ENCODE peak calls at places on chromosomes 11 and 22, in seven cellular contexts. P is GM23338, G is cardiac muscle cell, F is prostate gland, A is adrenal gland, O is kidney, V is colonic mucosa. W is an unnamed sample.

GRCh38 chr11:115990004-115990447 is 485.8 kb upstream of the CADM1 start:
- DNase-seq in A (no peak), O (no peak), F (no peak), V (no peak), P (peak; percentile 81), G (peak; percentile 67), W (no peak)

GRCh38 chr22:41405588-41405987 is 23.8 kb downstream of the TEF start:
- DNase-seq in V (no peak), P (no peak), O (no peak), F (no peak), A (no peak), G (no peak), W (no peak)

GRCh38 chr11:93613432-93613831 is 48.0 kb upstream of the CEP295 start:
- DNase-seq in V (no peak), G (no peak), P (no peak), F (no peak), A (no peak), O (no peak), W (no peak)

GRCh38 chr11:46009647-46010046 is 87.2 kb downstream of the LARGE2 start:
- DNase-seq in V (no peak), A (no peak), F (no peak), O (no peak), G (peak; percentile 30), P (no peak), W (no peak)

GRCh38 chr11:118615996-118616395 is 8.6 kb downstream of the PHLDB1 start:
- DNase-seq in P (peak; percentile 70), V (no peak), G (no peak), A (no peak), F (no peak), O (peak; percentile 59), W (no peak)

GRCh38 chr11:73878771-73879170 is 2.0 kb downstream of the PAAF1 start:
- DNase-seq in F (no peak), V (no peak), A (no peak), G (no peak), O (no peak), P (no peak), W (no peak)

GRCh38 chr11:90113541-90113940 is 20.9 kb upstream of the NAALAD2 start:
- DNase-seq in V (no peak), A (no peak), O (no peak), G (no peak), F (no peak), P (peak; percentile 18), W (no peak)

GRCh38 chr22:25623310-25623734 is 58.8 kb downstream of the GRK3 start:
- DNase-seq in A (no peak), F (no peak), G (no peak), V (no peak), O (no peak), P (no peak), W (no peak)

GRCh38 chr11:115193931-115194797 is 310.1 kb downstream of the CADM1 start:
- DNase-seq in F (no peak), V (no peak), A (no peak), P (no peak), G (peak; percentile 42), O (no peak), W (no peak)

GRCh38 chr22:25650834-25651233 is 86.4 kb downstream of the GRK3 start:
- DNase-seq in V (no peak), O (no peak), F (no peak), P (no peak), A (no peak), G (no peak), W (no peak)

GRCh38 chr22:49243965-49244364 is 583.7 kb downstream of the BRD1 start:
- DNase-seq in V (no peak), P (no peak), A (no peak), F (peak; percentile 2), G (no peak), O (no peak), W (no peak)

GRCh38 chr11:12864316-12865156 is 144.6 kb upstream of the RASSF10 start:
- DNase-seq in F (peak; percentile 48), O (no peak), A (no peak), V (no peak), P (peak; percentile 99), G (peak; percentile 31), W (no peak)

GRCh38 chr22:36467042-36467810 is 14.2 kb downstream of the TXN2 start:
- DNase-seq in V (peak; percentile 55), P (no peak), O (no peak), G (peak; percentile 57), A (no peak), F (no peak), W (no peak)

GRCh38 chr11:93481279-93481678 is 61.9 kb downstream of the SMCO4 start:
- DNase-seq in P (no peak), A (no peak), F (no peak), V (peak; percentile 76), O (no peak), G (no peak), W (no peak)

GRCh38 chr11:66749091-66749490 is 20.1 kb upstream of the SPTBN2 start:
- DNase-seq in P (no peak), G (no peak), O (no peak), F (peak; percentile 94), V (no peak), A (no peak), W (no peak)

GRCh38 chr11:10709299-10710086 is 15.9 kb upstream of the IRAG1 start:
- DNase-seq in G (no peak), P (no peak), V (no peak), F (no peak), O (no peak), A (no peak), W (no peak)

GRCh38 chr22:42868751-42869251 is 11.7 kb upstream of the ARFGAP3 start:
- DNase-seq in P (no peak), V (no peak), A (peak; percentile 70), O (peak; percentile 88), G (no peak), F (peak; percentile 90), W (no peak)

GRCh38 chr11:2471048-2471803 is 26.4 kb downstream of the KCNQ1 start:
- DNase-seq in V (no peak), A (peak; percentile 13), F (no peak), O (peak; percentile 37), P (no peak), G (no peak), W (no peak)

GRCh38 chr22:41541484-41541883 is 2.8 kb downstream of the POLR3H start:
- DNase-seq in V (no peak), G (no peak), A (no peak), F (no peak), P (no peak), O (no peak), W (no peak)

GRCh38 chr11:95739526-95739925 is 50.1 kb downstream of the FAM76B start:
- DNase-seq in V (no peak), O (no peak), A (no peak), F (no peak), P (no peak), G (no peak), W (no peak)

GRCh38 chr11:126624491-126624890 is 269.0 kb downstream of the ST3GAL4 start:
- DNase-seq in A (no peak), P (no peak), O (no peak), G (no peak), V (no peak), F (no peak), W (no peak)

GRCh38 chr22:41868556-41868955 is 35.7 kb downstream of the SREBF2 start:
- DNase-seq in V (no peak), P (no peak), G (no peak), F (no peak), A (no peak), O (no peak), W (no peak)

GRCh38 chr22:39152024-39152510 is 413 bp downstream of the CBX7 start:
- DNase-seq in F (no peak), O (no peak), P (no peak), A (no peak), G (no peak), V (no peak), W (peak; percentile 48)

GRCh38 chr11:111532365-111532709 is 8.2 kb upstream of the LAYN start:
- DNase-seq in O (no peak), P (no peak), F (no peak), G (no peak), A (no peak), V (no peak), W (no peak)

GRCh38 chr11:61742391-61742790 is 10.0 kb upstream of the MYRF start:
- DNase-seq in F (no peak), O (peak; percentile 56), A (no peak), G (no peak), P (no peak), V (peak; percentile 73), W (no peak)

GRCh38 chr22:45105281-45105700 is 58.4 kb upstream of the NUP50 start:
- DNase-seq in P (no peak), O (no peak), V (no peak), A (no peak), G (no peak), F (peak; percentile 74), W (no peak)

GRCh38 chr22:38844661-38845367 is 986 bp upstream of the NPTXR start:
- DNase-seq in P (no peak), O (no peak), V (no peak), F (no peak), A (no peak), G (no peak), W (no peak)

GRCh38 chr11:86179646-86180064 is 64.9 kb upstream of the EED start:
- DNase-seq in A (no peak), G (no peak), F (peak; percentile 22), O (no peak), P (no peak), V (no peak), W (no peak)
- H3K4me1 ChIP-seq in A (peaks cover 4% of the 10 kb centered on the region), G (peaks cover under 1% of the 10 kb centered on the region), F (no peaks in the 10 kb centered on the region), O (peaks cover 18% of the 10 kb centered on the region), P (no peaks in the 10 kb centered on the region), V (no peaks in the 10 kb centered on the region), W (no peaks in the 10 kb centered on the region)

DNA sequence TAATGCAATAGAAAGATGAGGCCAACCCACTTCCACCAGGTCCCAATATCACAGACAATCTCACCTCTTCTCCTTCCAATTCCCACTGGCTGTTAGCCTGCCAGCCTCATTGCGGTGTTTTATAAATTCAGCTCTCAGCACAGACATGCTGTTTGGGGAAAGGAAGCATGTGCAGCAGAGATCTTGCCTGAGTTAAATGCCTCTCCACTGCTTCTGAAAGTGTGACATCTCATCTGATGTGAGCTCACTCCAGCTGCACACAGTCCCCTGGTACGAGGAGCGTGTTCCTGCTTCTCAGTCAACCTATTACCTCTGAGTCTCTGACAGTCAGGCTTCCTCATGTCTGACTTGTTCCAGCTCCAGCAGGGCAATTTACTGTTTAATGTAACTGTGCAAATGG is 122.7 kb upstream of the GUCY1A2 start:
- DNase-seq in V (no peak), A (no peak), O (no peak), P (no peak), F (no peak), G (no peak), W (no peak)
- H3K36me3 ChIP-seq in V (no peaks in the 10 kb centered on the region), A (no peaks in the 10 kb centered on the region), O (no peaks in the 10 kb centered on the region), P (no peaks in the 10 kb centered on the region), F (no peaks in the 10 kb centered on the region), G (no peaks in the 10 kb centered on the region), W (no peaks in the 10 kb centered on the region)

GRCh38 chr11:101091781-101092180 is 37.8 kb downstream of the PGR start:
- DNase-seq in F (peak; percentile 23), G (no peak), A (no peak), V (no peak), O (no peak), P (no peak), W (no peak)
- H3K4me1 ChIP-seq in F (no peaks in the 10 kb centered on the region), G (peaks cover 5% of the 10 kb centered on the region), A (peaks cover 4% of the 10 kb centered on the region), V (no peaks in the 10 kb centered on the region), O (no peaks in the 10 kb centered on the region), P (no peaks in the 10 kb centered on the region), W (no peaks in the 10 kb centered on the region)

DNA sequence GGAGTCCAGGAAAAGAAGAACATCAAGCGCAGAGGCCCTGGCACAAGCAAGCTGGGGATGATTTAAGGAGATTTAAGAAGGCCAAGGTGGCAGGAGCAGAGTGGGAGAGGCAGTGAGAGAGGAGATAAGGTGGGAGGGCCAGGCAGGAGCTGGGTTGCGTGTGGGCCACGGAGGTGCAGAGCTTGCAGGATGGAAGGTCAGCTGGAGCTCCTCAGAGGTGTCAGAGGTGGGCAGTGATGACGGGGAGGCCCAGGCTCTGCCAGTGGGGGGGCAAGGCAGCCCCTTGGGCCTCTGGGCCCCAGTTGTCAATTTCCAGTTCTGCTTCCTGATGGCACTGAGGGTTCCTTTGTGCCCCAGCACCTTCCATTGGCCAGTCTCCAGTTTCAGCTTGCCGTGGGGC is 6.5 kb downstream of the FRMD8 start:
- DNase-seq in G (no peak), O (no peak), P (no peak), F (no peak), A (no peak), V (no peak), W (no peak)
- H3K36me3 ChIP-seq in G (peaks cover 4% of the 10 kb centered on the region), O (peaks cover 7% of the 10 kb centered on the region), P (no peaks in the 10 kb centered on the region), F (no peaks in the 10 kb centered on the region), A (no peaks in the 10 kb centered on the region), V (peaks cover 6% of the 10 kb centered on the region), W (peaks cover 4% of the 10 kb centered on the region)